ENCODE peak calls at places on chromosome 9, in five cellular contexts. Q is hepatocyte, K is GM23338, I is HFFc6, N is WTC11. R is an unnamed sample.

GRCh38 chr9:117278656-117279055 is 136.2 kb downstream of the ASTN2 start:
- DNase-seq in Q (no peak), N (no peak), K (no peak), I (no peak), R (no peak)

GRCh38 chr9:33128570-33128969 is 38.6 kb downstream of the B4GALT1 start:
- DNase-seq in K (no peak), I (no peak), N (no peak), Q (no peak), R (no peak)

GRCh38 chr9:79742145-79742820 is 170.5 kb downstream of the TLE4 start:
- DNase-seq in I (no peak), K (peak; percentile 2), Q (no peak), N (no peak), R (no peak)

GRCh38 chr9:100472725-100473261 is at the start of gene TMEFF1:
- DNase-seq in Q (peak; percentile 81), K (peak; percentile 91), N (peak; percentile 87), I (no peak), R (peak; percentile 57)

GRCh38 chr9:68708513-68708912 is 3.5 kb downstream of the PIP5K1B start:
- DNase-seq in N (no peak), I (no peak), K (no peak), Q (no peak), R (no peak)

GRCh38 chr9:8644571-8644970 is 845.0 kb upstream of the DMAC1 start:
- DNase-seq in K (no peak), N (no peak), Q (no peak), I (no peak), R (no peak)

GRCh38 chr9:130268521-130269131 is 3.1 kb downstream of the HMCN2 start:
- DNase-seq in Q (no peak), I (no peak), N (peak; percentile 50), K (peak; percentile 76), R (no peak)

GRCh38 chr9:117284414-117284813 is 130.4 kb downstream of the ASTN2 start:
- DNase-seq in Q (no peak), K (no peak), I (no peak), N (no peak), R (no peak)

GRCh38 chr9:131835132-131835910 is 95.4 kb upstream of the RAPGEF1 start:
- DNase-seq in K (peak; percentile 41), Q (no peak), I (no peak), N (no peak), R (no peak)

GRCh38 chr9:23590601-23591000 is 235.4 kb downstream of the ELAVL2 start:
- DNase-seq in N (no peak), K (no peak), I (no peak), Q (no peak), R (peak; percentile 8)

GRCh38 chr9:13109781-13110180 is 169.7 kb downstream of the MPDZ start:
- DNase-seq in Q (no peak), K (no peak), N (no peak), I (no peak), R (no peak)

GRCh38 chr9:94862242-94862610 is 135.7 kb downstream of the AOPEP start:
- DNase-seq in I (no peak), N (no peak), K (no peak), Q (no peak), R (no peak)

GRCh38 chr9:18490591-18491370 is 16.8 kb downstream of the ADAMTSL1 start:
- DNase-seq in I (peak; percentile 98), N (no peak), Q (no peak), K (no peak), R (peak; percentile 72)

GRCh38 chr9:135963938-135964337 is 2.8 kb upstream of the UBAC1 start:
- DNase-seq in Q (no peak), K (no peak), I (no peak), N (no peak), R (no peak)

GRCh38 chr9:136326061-136326776 is 1.1 kb upstream of the GPSM1 start:
- DNase-seq in N (peak; percentile 52), I (peak; percentile 75), Q (peak; percentile 59), K (peak; percentile 70), R (no peak)

GRCh38 chr9:105887679-105888078 is 193.3 kb downstream of the TMEM38B start:
- DNase-seq in Q (no peak), N (no peak), I (no peak), K (no peak), R (no peak)

GRCh38 chr9:95060246-95060645 is 257.3 kb downstream of the FANCC start:
- DNase-seq in N (no peak), Q (no peak), K (no peak), I (no peak), R (no peak)

GRCh38 chr9:133163559-133164208 is at the start of gene GBGT1:
- DNase-seq in N (peak; percentile 83), I (no peak), K (peak; percentile 79), Q (peak; percentile 63), R (no peak)

GRCh38 chr9:18338042-18338441 is 135.9 kb upstream of the ADAMTSL1 start:
- DNase-seq in Q (no peak), K (no peak), N (no peak), I (no peak), R (no peak)

GRCh38 chr9:72703574-72703973 is 182.2 kb downstream of the TMC1 start:
- DNase-seq in N (no peak), Q (no peak), K (no peak), I (peak; percentile 1), R (no peak)

GRCh38 chr9:136572003-136572595 is 26.3 kb upstream of the NOTCH1 start:
- DNase-seq in K (peak; percentile 97), I (no peak), N (peak; percentile 93), Q (peak; percentile 69), R (no peak)

GRCh38 chr9:18296702-18297531 is 177.0 kb upstream of the ADAMTSL1 start:
- DNase-seq in N (no peak), K (no peak), Q (no peak), I (peak; percentile 35), R (no peak)

GRCh38 chr9:69885931-69886330 is 65.3 kb downstream of the CFAP95 start:
- DNase-seq in Q (no peak), K (no peak), N (no peak), I (no peak), R (no peak)

GRCh38 chr9:69086769-69087168 is 51.2 kb downstream of the FXN start:
- DNase-seq in Q (no peak), N (no peak), I (no peak), K (no peak), R (no peak)

DNA sequence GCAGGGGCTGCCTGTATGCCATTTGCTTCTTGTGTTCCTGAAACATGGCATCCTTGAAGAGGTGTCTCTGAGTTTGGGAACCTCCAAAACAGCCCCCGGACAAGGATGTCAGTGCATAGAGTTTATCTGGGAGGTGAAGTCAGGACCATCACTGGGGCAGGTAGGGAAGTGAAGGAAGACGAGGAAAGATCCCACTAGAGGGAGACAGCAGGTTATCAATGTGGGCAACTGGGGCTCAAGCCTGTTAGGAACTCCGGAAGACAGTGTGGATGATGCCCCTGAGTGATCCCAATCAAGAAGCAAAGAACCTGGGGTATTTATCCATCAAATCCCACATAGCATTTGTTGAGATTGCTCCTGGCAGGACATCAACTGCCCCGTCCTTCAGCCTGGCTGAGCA is 233.1 kb downstream of the AGTPBP1 start:
- DNase-seq in I (no peak), Q (no peak), K (peak; percentile 61), N (no peak), R (peak; percentile 39)
- TF ChIP-seq CTCF in I (no peak), Q (peak; percentile 6), K (peak; percentile 80), N (no peak), R (no peak)

GRCh38 chr9:21473236-21473635 is 8.9 kb downstream of the IFNE start:
- DNase-seq in K (peak; percentile 30), Q (no peak), I (peak; percentile 14), N (no peak), R (no peak)
- TF ChIP-seq CTCF in K (no peak), Q (no peak), I (peak; percentile 52), N (no peak), R (no peak)

GRCh38 chr9:120568816-120569215 is 11.2 kb downstream of the CDK5RAP2 start:
- DNase-seq in Q (no peak), I (no peak), K (no peak), N (no peak), R (no peak)

GRCh38 chr9:120571443-120572257 is 8.3 kb downstream of the CDK5RAP2 start:
- DNase-seq in N (no peak), I (no peak), Q (peak; percentile 64), K (no peak), R (no peak)

GRCh38 chr9:120570296-120570695 is 9.7 kb downstream of the CDK5RAP2 start:
- DNase-seq in I (no peak), Q (no peak), K (no peak), N (no peak), R (no peak)

GRCh38 chr9:120567874-120568273 is 12.1 kb downstream of the CDK5RAP2 start:
- DNase-seq in N (no peak), K (no peak), I (no peak), Q (no peak), R (no peak)

DNA sequence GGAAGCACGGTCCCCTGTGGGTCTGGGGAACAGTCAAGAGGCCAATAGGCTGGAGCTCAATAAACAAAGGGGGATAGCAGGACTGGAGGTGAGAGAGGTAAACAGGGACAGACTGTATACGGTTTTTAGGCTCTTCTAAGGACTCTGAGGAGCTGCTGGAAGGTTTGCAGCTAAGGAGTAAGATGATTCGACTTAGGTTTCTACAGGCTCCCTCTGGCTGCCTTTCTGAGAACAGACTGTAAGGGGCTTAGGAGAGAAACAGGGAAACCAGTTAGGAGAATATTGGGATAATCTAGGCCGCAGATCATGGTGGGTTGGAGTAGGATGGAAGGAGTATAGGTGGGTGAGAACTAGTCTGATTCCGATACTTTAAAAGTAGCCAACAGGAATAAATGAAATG is 10.4 kb downstream of the CDK5RAP2 start:
- DNase-seq in I (no peak), N (no peak), K (no peak), Q (no peak), R (no peak)
- TF ChIP-seq CTCF in I (no peak), N (no peak), K (peak; percentile 10), Q (no peak), R (no peak)

DNA sequence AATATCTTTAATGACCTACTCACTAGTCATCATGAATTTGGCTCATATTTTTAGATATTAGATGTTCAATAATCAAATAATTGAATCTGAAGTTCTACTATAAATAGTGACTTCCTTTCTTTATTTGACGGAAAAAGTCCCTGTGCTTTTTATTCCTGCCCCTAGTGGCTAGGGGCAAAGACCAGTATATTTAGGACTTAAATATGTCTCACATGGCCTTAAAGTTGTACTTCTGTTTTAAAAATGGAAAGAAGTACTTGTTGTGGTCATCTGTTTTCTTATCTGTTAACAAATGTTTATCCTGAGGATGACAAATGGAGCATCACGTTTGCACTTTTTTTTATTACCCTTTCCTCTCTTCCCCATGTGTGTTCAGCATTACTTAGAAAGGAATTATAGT is 89.2 kb upstream of the GRHPR start:
- DNase-seq in Q (no peak), K (peak; percentile 26), I (no peak), N (no peak), R (no peak)
- TF ChIP-seq CTCF in Q (no peak), K (no peak), I (peak; percentile 40), N (no peak), R (no peak)

GRCh38 chr9:134342746-134343115 is 16.5 kb downstream of the RXRA start:
- DNase-seq in K (no peak), I (no peak), N (no peak), Q (no peak), R (no peak)

GRCh38 chr9:134343637-134344036 is 17.4 kb downstream of the RXRA start:
- DNase-seq in K (no peak), I (no peak), N (no peak), Q (no peak), R (no peak)

GRCh38 chr9:134345737-134346136 is 19.5 kb downstream of the RXRA start:
- DNase-seq in K (no peak), I (no peak), Q (no peak), N (no peak), R (no peak)

GRCh38 chr9:134344821-134345310 is 18.6 kb downstream of the RXRA start:
- DNase-seq in K (no peak), I (no peak), N (no peak), Q (no peak), R (no peak)

GRCh38 chr9:134344068-134344820 is 18.0 kb downstream of the RXRA start:
- DNase-seq in Q (no peak), K (peak; percentile 60), I (no peak), N (peak; percentile 46), R (no peak)
- TF ChIP-seq CTCF in Q (no peak), K (peak; percentile 55), I (no peak), N (no peak), R (no peak)